ENCODE peak calls at places on chromosomes 13 and 19, in eight cellular contexts. J is transverse colon, X is vagina, C is foreskin fibroblast, E is A549, I is fibroblast of the aortic adventitia, T is cardiac fibroblast, M is pancreas. G is an unnamed sample.

GRCh38 chr19:45498411-45499195 is at the start of gene PPM1N:
- DNase-seq in J (no peak), X (no peak), C (no peak), E (no peak), I (no peak), T (peak), M (no peak), G (peak)

GRCh38 chr19:18322318-18322758 is 538 bp downstream of the LSM4 start:
- DNase-seq in J (peak), X (no peak), C (peak), E (peak), I (peak), T (peak), M (no peak), G (no peak)

GRCh38 chr13:102687520-102687919 is 7.3 kb downstream of the METTL21C start:
- DNase-seq in J (no peak), X (no peak), C (no peak), E (no peak), I (no peak), T (no peak), M (no peak), G (no peak)

GRCh38 chr19:55467236-55468053 is 2.9 kb upstream of the C19orf85 start:
- DNase-seq in J (peak), X (no peak), C (peak), E (peak), I (peak), T (peak), M (peak), G (peak)

GRCh38 chr13:98142427-98143156 is at the start of gene FARP1:
- DNase-seq in J (peak), X (no peak), C (peak), E (peak), I (peak), T (peak), M (peak), G (peak)

GRCh38 chr13:74771964-74772363 is 637.8 kb upstream of the KLF12 start:
- DNase-seq in J (no peak), X (no peak), C (peak), E (peak), I (peak), T (peak), M (no peak), G (no peak)

GRCh38 chr13:105804561-105805190 is 730.8 kb downstream of the EFNB2 start:
- DNase-seq in J (no peak), X (no peak), C (peak), E (no peak), I (peak), T (peak), M (no peak), G (no peak)

GRCh38 chr19:37466798-37467607 is at the start of gene ZNF569:
- DNase-seq in J (peak), X (peak), C (peak), E (peak), I (peak), T (peak), M (peak), G (peak)

GRCh38 chr13:97344250-97345175 is 89.5 kb upstream of the RAP2A start:
- DNase-seq in J (peak), X (no peak), C (peak), E (peak), I (peak), T (peak), M (no peak), G (no peak)

GRCh38 chr13:99657848-99658265 is 156.6 kb downstream of the TM9SF2 start:
- DNase-seq in J (no peak), X (no peak), C (peak), E (peak), I (peak), T (peak), M (no peak), G (peak)

GRCh38 chr19:46107371-46107770 is 17.1 kb downstream of the IGFL3 start:
- DNase-seq in J (no peak), X (no peak), C (no peak), E (no peak), I (peak), T (peak), M (no peak), G (no peak)

GRCh38 chr19:6424190-6424938 is at the start of gene KHSRP:
- DNase-seq in J (no peak), X (no peak), C (no peak), E (no peak), I (no peak), T (no peak), M (no peak), G (peak)

GRCh38 chr13:110536006-110536693 is 25.4 kb downstream of the RAB20 start:
- DNase-seq in J (no peak), X (no peak), C (no peak), E (no peak), I (no peak), T (no peak), M (peak), G (no peak)

GRCh38 chr19:50801107-50801506 is 10.9 kb downstream of the ACP4 start:
- DNase-seq in J (no peak), X (no peak), C (no peak), E (no peak), I (no peak), T (no peak), M (no peak), G (no peak)

GRCh38 chr19:30214651-30215051 is 157.5 kb upstream of the ZNF536 start:
- DNase-seq in J (no peak), X (no peak), C (no peak), E (no peak), I (no peak), T (no peak), M (no peak), G (no peak)

GRCh38 chr19:19500975-19501644 is 14.2 kb downstream of the TSSK6 start:
- DNase-seq in J (no peak), X (no peak), C (no peak), E (no peak), I (no peak), T (no peak), M (no peak), G (no peak)

GRCh38 chr13:106522898-106523525 is 12.4 kb downstream of the EFNB2 start:
- DNase-seq in J (peak), X (no peak), C (no peak), E (no peak), I (no peak), T (no peak), M (no peak), G (no peak)

GRCh38 chr19:35211545-35212230 is 16.9 kb downstream of the FAM187B start:
- DNase-seq in J (peak), X (no peak), C (no peak), E (no peak), I (no peak), T (no peak), M (peak), G (no peak)

GRCh38 chr19:6705931-6706632 is 14.4 kb downstream of the C3 start:
- DNase-seq in J (no peak), X (no peak), C (no peak), E (no peak), I (no peak), T (no peak), M (no peak), G (no peak)

GRCh38 chr19:12034610-12035009 is 869 bp downstream of the ZNF433 start:
- DNase-seq in J (no peak), X (no peak), C (no peak), E (no peak), I (peak), T (no peak), M (no peak), G (no peak)
- H3K4me3 ChIP-seq in J (peak), X (peak), C (peak), E (no peak), I (peak), T (peak), M (peak), G (peak)

GRCh38 chr13:33352023-33352422 is 66.5 kb upstream of the STARD13 start:
- DNase-seq in J (no peak), X (no peak), C (no peak), E (no peak), I (no peak), T (no peak), M (no peak), G (no peak)

GRCh38 chr13:33348366-33348765 is 62.8 kb upstream of the STARD13 start:
- DNase-seq in J (no peak), X (no peak), C (no peak), E (no peak), I (peak), T (peak), M (no peak), G (no peak)

GRCh38 chr13:33351324-33351723 is 65.8 kb upstream of the STARD13 start:
- DNase-seq in J (peak), X (no peak), C (no peak), E (peak), I (peak), T (peak), M (no peak), G (no peak)

GRCh38 chr13:33349314-33349995 is 63.9 kb upstream of the STARD13 start:
- DNase-seq in J (peak), X (no peak), C (no peak), E (no peak), I (peak), T (peak), M (peak), G (no peak)

DNA sequence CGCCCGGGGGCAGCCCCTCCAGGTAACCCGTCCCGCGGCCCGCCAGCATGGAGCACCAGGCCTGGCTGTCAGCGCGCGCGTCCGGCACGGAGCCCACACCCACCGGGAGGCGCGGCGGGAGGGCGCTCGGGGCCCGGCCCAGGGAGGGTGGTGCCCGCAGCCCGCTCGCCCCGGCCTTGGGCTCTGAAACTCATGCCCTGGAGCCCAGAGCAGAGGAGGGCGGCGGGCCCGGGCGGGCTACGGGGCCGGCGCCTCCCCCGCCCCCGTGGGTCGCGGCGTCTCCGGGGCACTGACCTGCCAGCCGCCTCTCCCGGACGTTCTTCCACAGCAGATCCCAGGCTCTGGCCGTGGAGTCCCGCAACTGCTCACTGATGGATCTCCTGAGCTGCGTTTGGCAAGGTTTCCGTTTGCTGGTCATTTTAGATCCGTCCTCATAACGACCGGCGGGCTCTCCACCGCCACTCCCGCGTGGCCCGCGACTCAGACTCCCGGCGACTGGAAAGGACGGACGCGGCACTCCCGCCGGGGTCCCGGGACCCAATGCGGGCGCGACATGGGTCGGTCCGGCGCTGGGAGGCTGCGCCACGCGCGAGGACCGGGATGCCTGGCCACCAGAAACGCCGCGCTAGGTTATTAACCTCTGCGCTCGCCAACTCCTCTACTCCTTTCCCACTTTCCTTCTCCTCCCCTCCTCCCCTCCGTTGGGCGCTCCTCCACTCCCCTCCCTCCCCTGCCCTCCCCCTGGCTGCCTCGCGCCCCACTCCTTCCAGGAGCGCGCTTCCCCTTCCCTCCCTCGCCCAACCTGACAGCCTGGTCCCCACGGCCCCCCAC is 64.7 kb upstream of the STARD13 start:
- DNase-seq in J (peak), X (no peak), C (no peak), E (no peak), I (peak), T (peak), M (peak), G (no peak)
- TF ChIP-seq CTCF in J (no peak), X (no peak), C (no peak), E (no peak), I (no peak), T (no peak), M (no peak), G (no peak)

DNA sequence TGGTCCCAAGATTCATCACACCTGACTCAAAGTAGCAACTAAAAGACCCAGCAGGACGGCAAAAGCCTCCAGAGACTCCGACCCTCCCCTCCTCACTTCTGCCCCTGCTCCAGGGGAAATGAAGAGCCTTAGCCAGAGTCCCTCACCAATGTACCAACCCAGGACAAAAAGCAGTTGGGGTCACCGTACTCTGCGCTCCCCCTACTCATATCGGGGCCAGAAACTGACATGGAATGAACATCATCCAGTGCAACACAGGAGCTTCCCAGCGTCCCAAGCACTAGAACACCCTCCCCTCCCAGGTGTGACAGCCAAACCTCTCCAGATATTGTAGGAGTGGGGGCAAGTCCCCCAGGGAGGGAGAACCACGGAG is 1.7 kb downstream of the EEF2 start:
- DNase-seq in J (no peak), X (no peak), C (no peak), E (no peak), I (no peak), T (no peak), M (no peak), G (no peak)
- H3K4me3 ChIP-seq in J (no peak), X (peak), C (peak), E (peak), I (peak), T (peak), M (peak), G (peak)

DNA sequence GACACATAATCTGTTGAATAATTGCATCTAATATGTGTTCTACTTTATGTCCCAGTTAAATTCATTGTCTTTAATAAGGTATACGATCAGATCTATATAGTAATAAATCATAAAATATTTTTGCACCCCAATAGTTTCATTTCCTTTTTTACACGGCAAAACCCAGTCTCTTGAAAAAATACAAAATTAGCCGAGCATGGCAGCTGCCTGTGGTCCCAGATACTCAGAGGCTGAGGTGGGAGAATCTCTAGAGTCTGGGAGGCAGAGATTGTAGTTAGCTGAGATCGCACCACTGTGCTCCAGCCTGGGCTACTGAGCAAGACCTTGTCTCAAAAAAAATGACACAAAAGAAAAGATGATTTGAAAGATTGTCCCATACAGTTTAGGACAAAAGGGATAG is 52.3 kb upstream of the PARP4 start:
- DNase-seq in J (no peak), X (no peak), C (no peak), E (no peak), I (no peak), T (no peak), M (no peak), G (peak)
- TF ChIP-seq CTCF in J (no peak), X (no peak), C (no peak), E (no peak), I (no peak), T (no peak), M (no peak), G (no peak)

GRCh38 chr19:53577968-53578367 is 40.0 kb downstream of the ZNF331 start:
- DNase-seq in J (no peak), X (no peak), C (no peak), E (no peak), I (no peak), T (no peak), M (no peak), G (no peak)
- H3K4me3 ChIP-seq in J (no peak), X (no peak), C (no peak), E (no peak), I (no peak), T (no peak), M (no peak), G (no peak)

DNA sequence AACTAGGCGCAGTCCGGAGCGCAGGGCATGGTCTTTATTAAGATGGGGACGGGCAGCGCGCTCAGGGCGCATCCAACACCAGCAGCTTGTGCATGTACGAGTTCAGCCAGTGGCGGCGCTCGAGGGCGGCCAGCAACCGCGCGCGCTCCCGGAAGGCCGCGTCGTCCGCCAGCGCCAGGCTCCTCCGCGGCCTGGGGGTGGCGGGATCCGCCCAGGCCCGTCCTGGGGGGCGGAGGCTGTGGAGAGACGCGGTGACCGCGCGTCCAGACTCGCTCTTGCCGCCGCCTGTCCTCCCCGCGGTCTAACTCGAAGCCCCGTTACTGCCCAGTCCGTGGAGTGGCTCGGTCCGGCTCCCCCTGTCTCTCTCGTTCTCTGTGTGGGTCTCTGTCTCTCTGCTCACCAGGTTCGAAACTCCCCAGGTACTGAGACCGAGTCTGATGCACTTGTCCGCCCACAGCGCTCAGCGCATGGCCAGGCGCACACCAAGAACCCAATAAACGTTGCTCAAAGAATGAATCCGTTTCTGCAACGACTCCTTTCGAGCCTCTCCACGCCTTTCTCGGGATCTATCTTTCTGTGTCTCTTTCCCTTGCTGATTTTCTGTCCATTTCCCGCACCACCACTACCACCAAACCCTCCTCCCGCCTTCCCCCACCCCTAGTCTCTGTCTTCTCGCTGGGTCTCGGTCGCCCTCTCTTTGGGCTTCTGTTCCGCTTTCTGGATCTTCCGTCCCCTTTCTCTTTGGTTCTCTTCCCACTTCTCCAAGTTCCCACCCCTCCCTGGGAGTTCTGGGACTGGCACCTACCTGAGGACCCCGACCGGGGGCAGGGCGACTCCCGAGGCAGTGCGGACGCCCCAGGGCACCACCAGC is 599 bp downstream of the PTH2 start:
- DNase-seq in J (no peak), X (no peak), C (no peak), E (peak), I (peak), T (peak), M (no peak), G (peak)
- TF ChIP-seq CTCF in J (peak), X (no peak), C (no peak), E (peak), I (peak), T (peak), M (no peak), G (peak)